ENCODE peak calls at places on chromosomes 7 and 10, in nine cellular contexts. P is SJSA1; S is left ventricle myocardium inferior; F is CD8-positive, alpha-beta T cell; A is adipocyte; C is HCT116; W is transverse colon; V is astrocyte; K is GM23338. X is an unnamed sample.

GRCh38 chr7:28329616-28330373 is 82.5 kb upstream of the CREB5 start:
- DNase-seq in P (no peak), S (no peak), F (peak; percentile 5), A (no peak), C (no peak), W (peak; percentile 21), V (no peak), K (no peak), X (peak; percentile 47)

GRCh38 chr7:149624006-149624405 is 126.4 kb upstream of the ZNF746 start:
- DNase-seq in P (no peak), S (no peak), F (peak; percentile 32), A (peak; percentile 54), C (no peak), W (peak; percentile 39), V (no peak), K (peak; percentile 43), X (no peak)

GRCh38 chr7:82376739-82377138 is 66.8 kb downstream of the CACNA2D1 start:
- DNase-seq in P (no peak), S (no peak), F (no peak), A (no peak), C (no peak), W (no peak), V (no peak), K (no peak), X (no peak)

GRCh38 chr10:71072146-71072819 is 140.1 kb upstream of the UNC5B start:
- DNase-seq in P (no peak), S (no peak), F (no peak), A (no peak), C (no peak), W (no peak), V (no peak), K (no peak), X (no peak)

GRCh38 chr10:114281006-114281405 is 42.0 kb downstream of the VWA2 start:
- DNase-seq in P (no peak), S (no peak), F (no peak), A (no peak), C (no peak), W (no peak), V (no peak), K (no peak), X (no peak)

GRCh38 chr10:113857210-113857609 is 2.7 kb downstream of the NHLRC2 start:
- DNase-seq in P (no peak), S (no peak), F (no peak), A (no peak), C (no peak), W (no peak), V (no peak), K (no peak), X (no peak)

GRCh38 chr10:21021843-21022594 is 124.9 kb upstream of the NEBL start:
- DNase-seq in P (no peak), S (no peak), F (no peak), A (no peak), C (no peak), W (no peak), V (no peak), K (peak; percentile 66), X (no peak)

GRCh38 chr10:60731134-60731883 is 47.0 kb upstream of the CDK1 start:
- DNase-seq in P (no peak), S (no peak), F (no peak), A (no peak), C (no peak), W (peak; percentile 37), V (no peak), K (no peak), X (no peak)

GRCh38 chr10:128052696-128053095 is 73.5 kb downstream of the MKI67 start:
- DNase-seq in P (no peak), S (no peak), F (no peak), A (no peak), C (no peak), W (peak; percentile 5), V (no peak), K (no peak), X (no peak)

GRCh38 chr7:142556745-142557144 is 192.5 kb upstream of the PRSS1 start:
- DNase-seq in P (peak; percentile 79), S (no peak), F (no peak), A (peak; percentile 94), C (peak; percentile 71), W (peak; percentile 18), V (peak; percentile 98), K (peak; percentile 59), X (peak; percentile 99)

DNA sequence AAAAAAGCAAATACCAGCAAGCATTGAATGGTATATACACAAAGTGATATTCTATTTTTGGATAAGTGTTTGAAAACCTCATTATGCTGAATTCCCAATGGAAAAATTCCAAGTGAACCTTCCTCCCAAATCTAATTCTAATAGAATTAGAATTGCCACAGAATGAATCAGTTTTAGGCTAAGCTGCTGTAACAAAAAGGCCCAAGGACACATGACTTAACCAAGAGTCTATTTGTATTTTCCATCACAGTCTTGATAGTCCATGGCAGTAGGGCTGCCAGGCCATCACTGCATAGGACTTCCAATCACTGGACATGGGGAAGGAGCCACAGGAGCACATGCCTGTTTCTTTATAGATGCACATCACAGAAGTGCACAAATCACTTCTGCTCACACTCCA is 91.2 kb upstream of the IFRD1 start:
- DNase-seq in P (no peak), S (no peak), F (no peak), A (no peak), C (no peak), W (no peak), V (no peak), K (no peak), X (no peak)
- H3K4me3 ChIP-seq in P (no peak overlapping the region), S (no peak overlapping the region), F (no peak overlapping the region), A (no peak overlapping the region), C (no peak overlapping the region), W (no peak overlapping the region), V (no peak overlapping the region), K (no peak overlapping the region), X (no peak overlapping the region)

DNA sequence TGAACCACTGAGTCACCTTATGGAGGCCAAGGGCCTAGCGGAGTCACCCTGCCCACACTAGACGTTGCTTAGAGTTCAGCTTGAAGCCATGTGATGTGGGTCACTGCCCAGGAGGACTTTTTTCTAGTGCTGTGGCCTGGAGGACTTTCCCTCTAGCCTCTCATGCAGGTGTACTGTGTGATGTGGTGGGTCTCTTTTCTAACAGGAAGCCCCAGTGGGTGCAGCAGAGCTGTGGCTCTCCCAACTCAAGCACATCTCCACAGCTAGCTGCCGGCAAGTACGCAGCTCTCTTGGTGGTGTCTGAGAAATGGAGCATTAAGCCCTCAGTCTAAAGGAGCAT is 13.6 kb downstream of the POR start:
- DNase-seq in P (no peak), S (no peak), F (no peak), A (no peak), C (no peak), W (no peak), V (no peak), K (no peak), X (no peak)
- H3K4me3 ChIP-seq in P (no peak overlapping the region), S (no peak overlapping the region), F (no peak overlapping the region), A (no peak overlapping the region), C (no peak overlapping the region), W (no peak overlapping the region), V (no peak overlapping the region), K (no peak overlapping the region), X (no peak overlapping the region)

GRCh38 chr7:123645516-123645915 is 10.2 kb upstream of the LMOD2 start:
- DNase-seq in P (no peak), S (peak; percentile 45), F (no peak), A (no peak), C (no peak), W (no peak), V (no peak), K (no peak), X (no peak)

GRCh38 chr7:123640583-123640982 is 15.1 kb upstream of the LMOD2 start:
- DNase-seq in P (no peak), S (no peak), F (no peak), A (no peak), C (no peak), W (no peak), V (no peak), K (no peak), X (no peak)

GRCh38 chr7:123647106-123647730 is 8.4 kb upstream of the LMOD2 start:
- DNase-seq in P (no peak), S (no peak), F (no peak), A (no peak), C (no peak), W (no peak), V (no peak), K (no peak), X (no peak)

GRCh38 chr7:123641901-123642300 is 13.8 kb upstream of the LMOD2 start:
- DNase-seq in P (no peak), S (no peak), F (no peak), A (no peak), C (no peak), W (no peak), V (no peak), K (no peak), X (no peak)

DNA sequence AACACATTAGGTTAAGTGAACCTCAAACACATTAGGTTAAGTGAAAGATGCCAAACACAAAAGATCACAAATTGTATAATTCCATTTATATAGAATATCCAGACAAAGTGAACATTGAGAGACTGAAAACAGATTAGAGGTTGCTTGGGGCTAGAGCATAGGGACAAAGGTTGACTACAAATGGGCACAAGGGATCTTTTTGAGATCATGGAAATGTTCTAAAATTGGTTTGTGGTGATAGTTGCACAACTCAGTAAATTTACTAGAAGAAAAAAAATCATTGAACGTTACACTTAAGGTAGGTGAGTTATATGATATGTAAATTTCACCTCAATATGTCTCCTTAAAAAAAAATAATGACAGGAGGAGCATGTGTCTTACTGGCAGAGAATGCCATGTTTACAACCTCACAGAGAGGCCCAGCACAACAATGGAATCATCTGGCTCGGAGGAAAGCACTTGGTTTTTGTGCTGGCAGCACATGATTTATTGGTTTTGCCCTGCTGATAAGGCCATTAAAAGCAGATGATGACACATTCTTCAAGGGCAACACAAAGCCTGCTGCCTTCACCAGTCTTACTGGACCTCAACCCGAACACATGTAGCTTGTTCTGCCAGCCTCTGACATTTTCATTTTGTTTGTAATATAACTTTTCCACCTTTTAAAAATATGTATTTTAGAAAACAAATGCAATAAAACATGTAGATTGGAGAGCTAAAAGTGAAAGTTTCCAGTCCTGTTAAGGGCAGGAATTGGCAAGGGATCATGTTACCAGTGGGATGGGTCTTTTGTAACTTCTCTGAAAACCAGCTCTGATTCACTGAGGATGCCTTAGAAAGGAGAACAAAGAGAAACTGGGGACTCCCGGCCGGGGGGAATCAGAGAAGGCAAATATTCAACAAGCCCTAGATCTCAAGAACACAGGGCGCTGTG is 11.9 kb upstream of the LMOD2 start:
- DNase-seq in P (peak; percentile 47), S (no peak), F (no peak), A (peak; percentile 81), C (peak; percentile 66), W (no peak), V (peak; percentile 77), K (peak; percentile 91), X (peak; percentile 80)
- H3K4me3 ChIP-seq in P (no peak overlapping the region), S (peak overlapping the region; percentile 46), F (no peak overlapping the region), A (peak overlapping the region; percentile 70), C (peak overlapping the region; percentile 1), W (no peak overlapping the region), V (no peak overlapping the region), K (no peak overlapping the region), X (peak overlapping the region; percentile 52)

GRCh38 chr10:132162590-132163277 is 24.0 kb upstream of the DPYSL4 start:
- DNase-seq in P (no peak), S (peak; percentile 55), F (no peak), A (no peak), C (no peak), W (peak; percentile 35), V (no peak), K (no peak), X (no peak)
- H3K4me3 ChIP-seq in P (no peak overlapping the region), S (peak overlapping the region; percentile 37), F (no peak overlapping the region), A (no peak overlapping the region), C (no peak overlapping the region), W (no peak overlapping the region), V (no peak overlapping the region), K (peak overlapping the region; percentile 49), X (no peak overlapping the region)

GRCh38 chr7:100493476-100494264 is 9.9 kb downstream of the NYAP1 start:
- DNase-seq in P (no peak), S (peak; percentile 34), F (peak; percentile 40), A (no peak), C (no peak), W (peak; percentile 61), V (no peak), K (peak; percentile 75), X (no peak)
- H3K4me3 ChIP-seq in P (no peak overlapping the region), S (peak overlapping the region; percentile 66), F (peak overlapping the region; percentile 42), A (peak overlapping the region; percentile 52), C (no peak overlapping the region), W (no peak overlapping the region), V (no peak overlapping the region), K (peak overlapping the region; percentile 70), X (no peak overlapping the region)